ENCODE peak calls at places on chromosomes 7 and 10, in nine cellular contexts. X is WTC11; M is AG10803; S is CD8-positive, alpha-beta T cell; C is pancreas; I is tibial artery; W is astrocyte of the spinal cord; U is epithelial cell of esophagus; B is spleen. O is an unnamed sample.

GRCh38 chr10:124416733-124417132 is 2.0 kb downstream of the OAT start:
- DNase-seq in M (peak), X (no peak), U (peak), I (no peak), W (peak), B (no peak), C (no peak), S (no peak), O (no peak)

GRCh38 chr10:129446182-129446581 is 20.9 kb upstream of the MGMT start:
- DNase-seq in U (no peak), S (no peak), W (no peak), I (no peak), C (no peak), X (peak), B (no peak), M (no peak), O (no peak)

GRCh38 chr10:114551310-114551972 is 106.6 kb downstream of the ABLIM1 start:
- DNase-seq in X (no peak), M (no peak), U (no peak), W (peak), S (no peak), B (no peak), C (peak), I (no peak), O (no peak)

GRCh38 chr10:22135591-22135990 is 82.2 kb downstream of the EBLN1 start:
- DNase-seq in B (no peak), I (no peak), U (no peak), X (no peak), S (no peak), M (no peak), W (no peak), C (no peak), O (no peak)

GRCh38 chr7:142470336-142470830 is 212.5 kb upstream of the PRSS58 start:
- DNase-seq in S (no peak), W (no peak), I (no peak), U (peak), B (no peak), M (no peak), C (no peak), X (no peak), O (no peak)

GRCh38 chr10:124403548-124403947 is 15.2 kb downstream of the OAT start:
- DNase-seq in M (peak), X (peak), W (peak), U (peak), B (no peak), I (no peak), S (no peak), C (no peak), O (no peak)

GRCh38 chr7:20561908-20562307 is 53.6 kb upstream of the ABCB5 start:
- DNase-seq in U (no peak), S (no peak), M (no peak), X (no peak), B (no peak), C (no peak), W (peak), I (no peak), O (no peak)

GRCh38 chr10:29974773-29975172 is 84.6 kb downstream of the JCAD start:
- DNase-seq in C (no peak), B (no peak), X (no peak), I (no peak), W (no peak), S (no peak), M (no peak), U (no peak), O (no peak)

GRCh38 chr7:44755698-44756627 is 7.3 kb downstream of the ZMIZ2 start:
- DNase-seq in C (no peak), W (no peak), S (no peak), I (no peak), X (no peak), M (no peak), U (no peak), B (peak), O (peak)

GRCh38 chr10:66931949-66932343 is 6.1 kb downstream of the LRRTM3 start:
- DNase-seq in I (no peak), S (no peak), X (no peak), W (no peak), C (no peak), U (no peak), B (no peak), M (no peak), O (no peak)

GRCh38 chr7:133207687-133208086 is 45.2 kb upstream of the EXOC4 start:
- DNase-seq in C (no peak), B (no peak), W (no peak), U (no peak), I (no peak), M (peak), X (no peak), S (no peak), O (no peak)

GRCh38 chr7:66964391-66964790 is 31.0 kb downstream of the SBDS start:
- DNase-seq in U (no peak), M (peak), S (no peak), W (peak), I (no peak), B (no peak), X (no peak), C (no peak), O (no peak)

GRCh38 chr10:92550924-92551323 is 23.0 kb downstream of the IDE start:
- DNase-seq in S (no peak), M (no peak), U (no peak), W (no peak), B (no peak), C (no peak), X (no peak), I (no peak), O (no peak)

GRCh38 chr10:14583252-14583651 is 191.4 kb downstream of the FAM107B start:
- DNase-seq in B (peak), X (no peak), S (peak), U (no peak), W (no peak), M (no peak), C (no peak), I (no peak), O (no peak)

GRCh38 chr10:132098539-132099421 is 33.0 kb downstream of the JAKMIP3 start:
- DNase-seq in W (no peak), B (peak), U (no peak), S (no peak), I (no peak), M (no peak), X (no peak), C (no peak), O (no peak)

GRCh38 chr7:25009271-25009670 is 29.3 kb upstream of the OSBPL3 start:
- DNase-seq in M (peak), W (peak), X (no peak), S (no peak), I (no peak), C (no peak), B (no peak), U (peak), O (no peak)
- TF ChIP-seq CTCF in M (no peak), W (no peak), X (no peak), S (no peak), I (no peak), C (no peak), B (no peak), U (no peak), O (no peak)

GRCh38 chr10:62559481-62560206 is 185.5 kb downstream of the ZNF365 start:
- DNase-seq in S (no peak), U (no peak), C (no peak), M (peak), I (no peak), X (no peak), B (no peak), W (peak), O (no peak)
- TF ChIP-seq CTCF in S (no peak), U (no peak), C (no peak), M (no peak), I (no peak), X (no peak), B (no peak), W (no peak), O (no peak)

GRCh38 chr7:98168904-98169621 is 42.2 kb upstream of the BHLHA15 start:
- DNase-seq in I (no peak), W (no peak), B (no peak), U (no peak), S (no peak), M (no peak), X (no peak), C (no peak), O (no peak)
- TF ChIP-seq CTCF in I (no peak), W (no peak), B (peak), U (no peak), S (no peak), M (no peak), X (peak), C (no peak), O (peak)

GRCh38 chr7:2012981-2013380 is 219.8 kb downstream of the MAD1L1 start:
- DNase-seq in B (peak), S (no peak), C (no peak), M (peak), W (peak), U (no peak), X (no peak), I (peak), O (peak)
- TF ChIP-seq CTCF in B (no peak), S (no peak), C (no peak), M (no peak), W (no peak), U (no peak), X (no peak), I (no peak), O (no peak)

GRCh38 chr7:38178695-38179344 is 775 bp downstream of the STARD3NL start:
- DNase-seq in U (no peak), W (no peak), X (no peak), S (no peak), I (no peak), C (no peak), B (no peak), M (peak), O (no peak)
- TF ChIP-seq CTCF in U (peak), W (peak), X (no peak), S (peak), I (no peak), C (no peak), B (no peak), M (peak), O (peak)

DNA sequence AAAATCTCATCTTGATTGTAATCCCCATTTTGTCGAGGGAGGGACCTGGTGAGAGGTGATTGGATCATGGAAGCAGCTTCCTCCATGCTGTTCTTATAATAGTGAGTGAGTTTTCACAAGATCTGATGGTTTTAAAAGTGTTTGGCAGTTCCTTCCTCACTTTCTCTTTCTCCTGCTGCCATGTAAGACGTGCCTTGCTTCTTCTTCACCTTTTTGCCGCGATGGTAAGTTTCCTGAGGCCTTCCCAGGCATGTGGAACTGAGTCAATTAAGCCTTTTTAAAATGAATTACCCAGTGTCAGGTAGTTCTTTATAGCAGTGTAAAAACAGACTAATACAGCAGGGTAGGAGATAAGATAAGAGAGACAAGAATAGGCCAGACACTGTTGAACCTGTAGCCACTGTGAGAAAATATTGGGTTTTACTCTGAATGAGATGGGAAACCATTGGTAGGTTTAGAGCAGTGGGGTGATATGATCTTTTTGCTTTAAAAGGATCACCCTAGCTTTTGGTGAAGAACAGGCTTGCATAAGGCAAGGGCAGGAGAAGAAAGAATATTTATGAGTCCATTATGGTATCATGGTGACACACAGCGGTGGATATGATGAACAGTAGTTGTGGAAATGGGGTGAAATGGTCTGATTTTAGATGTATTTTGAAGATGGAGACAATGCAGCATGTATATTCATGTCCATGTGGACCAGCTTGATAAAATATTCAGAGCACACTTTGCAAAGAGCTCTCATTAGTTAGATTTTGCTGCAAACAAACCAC is 11.5 kb downstream of the OR6B1 start:
- DNase-seq in I (no peak), U (no peak), M (peak), C (no peak), B (no peak), W (no peak), S (no peak), X (no peak), O (no peak)
- TF ChIP-seq CTCF in I (no peak), U (no peak), M (peak), C (no peak), B (no peak), W (no peak), S (no peak), X (no peak), O (peak)

DNA sequence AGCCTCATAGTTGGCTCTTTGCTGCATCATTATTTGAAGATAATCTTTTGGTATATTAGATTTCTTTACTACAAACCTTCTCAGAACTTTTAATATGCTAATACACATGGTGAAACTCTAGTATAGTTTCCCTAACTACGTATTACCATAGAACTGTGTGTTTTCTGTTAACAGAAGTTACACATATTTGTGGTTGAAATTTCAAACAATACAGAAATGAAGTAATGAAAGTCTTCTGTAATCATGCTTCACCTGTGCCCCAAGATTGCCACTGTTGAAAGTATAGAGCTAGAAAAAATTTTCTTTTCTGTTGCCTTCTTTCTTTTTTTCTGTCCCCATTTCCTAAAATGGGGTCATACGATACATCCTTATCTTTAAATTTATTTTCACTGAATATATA is 9.1 kb downstream of the BMPR1A start:
- DNase-seq in W (no peak), S (no peak), M (no peak), B (no peak), U (no peak), I (no peak), X (no peak), C (no peak), O (no peak)
- TF ChIP-seq CTCF in W (no peak), S (no peak), M (no peak), B (no peak), U (no peak), I (no peak), X (no peak), C (no peak), O (no peak)